ENCODE peak calls at places on chromosome 14, in nine cellular contexts. Z is naive thymus-derived CD4-positive, alpha-beta T cell; L is fibroblast of lung; R is thyroid gland; P is ovary; H is transverse colon; C is psoas muscle; U is left ventricle myocardium inferior; X is neuronal stem cell. T is an unnamed sample.

GRCh38 chr14:27184371-27184901 is 586.6 kb upstream of the NOVA1 start:
- DNase-seq in Z (no peak), L (peak; percentile 69), R (no peak), P (no peak), H (no peak), C (no peak), U (no peak), X (no peak), T (no peak)

GRCh38 chr14:76765461-76765931 is 4.2 kb downstream of the VASH1 start:
- DNase-seq in Z (no peak), L (no peak), R (no peak), P (peak; percentile 5), H (no peak), C (no peak), U (no peak), X (no peak), T (no peak)

GRCh38 chr14:89787525-89787924 is 167.0 kb downstream of the EFCAB11 start:
- DNase-seq in Z (no peak), L (peak; percentile 75), R (no peak), P (no peak), H (no peak), C (no peak), U (no peak), X (no peak), T (no peak)

GRCh38 chr14:75840911-75841310 is 140.9 kb downstream of the TGFB3 start:
- DNase-seq in Z (no peak), L (no peak), R (no peak), P (no peak), H (no peak), C (no peak), U (no peak), X (no peak), T (no peak)

GRCh38 chr14:60485600-60486251 is at the start of gene C14orf39:
- DNase-seq in Z (no peak), L (peak; percentile 51), R (no peak), P (peak; percentile 43), H (no peak), C (peak; percentile 80), U (no peak), X (peak; percentile 56), T (no peak)

GRCh38 chr14:100900837-100901390 is 2.6 kb downstream of the RTL1 start:
- DNase-seq in Z (no peak), L (peak; percentile 18), R (no peak), P (peak; percentile 52), H (peak; percentile 50), C (no peak), U (no peak), X (peak; percentile 69), T (peak; percentile 9)

GRCh38 chr14:68444449-68445168 is 348.3 kb downstream of the ZFP36L1 start:
- DNase-seq in Z (no peak), L (peak; percentile 79), R (peak; percentile 48), P (no peak), H (no peak), C (no peak), U (peak; percentile 45), X (no peak), T (no peak)

GRCh38 chr14:57364659-57365450 is 25.5 kb upstream of the NAA30 start:
- DNase-seq in Z (no peak), L (no peak), R (no peak), P (no peak), H (no peak), C (no peak), U (no peak), X (no peak), T (no peak)

GRCh38 chr14:21997300-21997699 is 323.7 kb upstream of the OR4E1 start:
- DNase-seq in Z (peak; percentile 54), L (no peak), R (no peak), P (no peak), H (no peak), C (no peak), U (no peak), X (peak; percentile 43), T (peak; percentile 29)

GRCh38 chr14:91395998-91396660 is 21.5 kb downstream of the CCDC88C start:
- DNase-seq in Z (no peak), L (peak; percentile 18), R (no peak), P (no peak), H (peak; percentile 59), C (no peak), U (no peak), X (no peak), T (no peak)

GRCh38 chr14:35122696-35123387 is 490 bp downstream of the PRORP start:
- DNase-seq in Z (no peak), L (peak; percentile 33), R (peak; percentile 23), P (no peak), H (no peak), C (no peak), U (no peak), X (no peak), T (peak; percentile 34)

GRCh38 chr14:101122855-101123129 is 219.3 kb upstream of the RTL1 start:
- DNase-seq in Z (no peak), L (no peak), R (no peak), P (no peak), H (no peak), C (no peak), U (no peak), X (no peak), T (no peak)

GRCh38 chr14:86799244-86799647 is 1193.7 kb downstream of the GALC start:
- DNase-seq in Z (no peak), L (peak; percentile 98), R (no peak), P (no peak), H (no peak), C (no peak), U (no peak), X (no peak), T (no peak)

GRCh38 chr14:89324501-89325298 is 92.3 kb downstream of the FOXN3 start:
- DNase-seq in Z (no peak), L (no peak), R (no peak), P (no peak), H (no peak), C (no peak), U (no peak), X (no peak), T (no peak)

GRCh38 chr14:103121846-103122577 is 1.2 kb upstream of the TNFAIP2 start:
- DNase-seq in Z (no peak), L (peak; percentile 80), R (peak; percentile 73), P (peak; percentile 77), H (peak; percentile 77), C (peak; percentile 95), U (peak; percentile 91), X (no peak), T (no peak)

GRCh38 chr14:30058401-30058800 is 130.8 kb upstream of the PRKD1 start:
- DNase-seq in Z (no peak), L (peak; percentile 12), R (no peak), P (no peak), H (no peak), C (no peak), U (no peak), X (no peak), T (no peak)

GRCh38 chr14:22159049-22159448 is 430.0 kb downstream of the DAD1 start:
- DNase-seq in Z (no peak), L (peak; percentile 7), R (no peak), P (no peak), H (no peak), C (no peak), U (no peak), X (no peak), T (no peak)

GRCh38 chr14:56528927-56529326 is 50.7 kb upstream of the TMEM260 start:
- DNase-seq in Z (no peak), L (no peak), R (no peak), P (no peak), H (no peak), C (no peak), U (no peak), X (no peak), T (no peak)

GRCh38 chr14:34069854-34070582 is 119.1 kb upstream of the EGLN3 start:
- DNase-seq in Z (no peak), L (peak; percentile 20), R (no peak), P (no peak), H (no peak), C (no peak), U (no peak), X (no peak), T (no peak)

GRCh38 chr14:102580552-102581110 is 11.8 kb upstream of the RCOR1 start:
- DNase-seq in Z (no peak), L (no peak), R (no peak), P (no peak), H (no peak), C (no peak), U (no peak), X (no peak), T (no peak)

GRCh38 chr14:21073921-21074320 is 3.8 kb downstream of the ARHGEF40 start:
- DNase-seq in Z (no peak), L (no peak), R (peak; percentile 93), P (no peak), H (no peak), C (no peak), U (no peak), X (no peak), T (no peak)

GRCh38 chr14:101111620-101112290 is 208.2 kb upstream of the RTL1 start:
- DNase-seq in Z (no peak), L (no peak), R (no peak), P (no peak), H (no peak), C (peak; percentile 32), U (no peak), X (no peak), T (no peak)

GRCh38 chr14:68808696-68809095 is 15.8 kb upstream of the ZFP36L1 start:
- DNase-seq in Z (no peak), L (no peak), R (no peak), P (no peak), H (no peak), C (peak; percentile 46), U (no peak), X (no peak), T (no peak)

GRCh38 chr14:99514552-99515300 is 33.5 kb downstream of the CCNK start:
- DNase-seq in Z (no peak), L (no peak), R (no peak), P (no peak), H (no peak), C (peak; percentile 52), U (no peak), X (no peak), T (no peak)
- H3K36me3 ChIP-seq in Z (no peaks in the 10 kb centered on the region), L (peaks cover 11% of the 10 kb centered on the region), R (no peaks in the 10 kb centered on the region), P (no peaks in the 10 kb centered on the region), H (peaks cover 3% of the 10 kb centered on the region), C (peaks cover 44% of the 10 kb centered on the region), U (peaks cover 45% of the 10 kb centered on the region), X (peaks cover 69% of the 10 kb centered on the region), T (peaks cover 14% of the 10 kb centered on the region)

GRCh38 chr14:24113801-24114535 is 609 bp upstream of the DCAF11 start:
- DNase-seq in Z (peak; percentile 89), L (peak; percentile 92), R (peak; percentile 90), P (peak; percentile 79), H (peak; percentile 93), C (peak; percentile 93), U (peak; percentile 86), X (peak; percentile 81), T (peak; percentile 89)
- H3K36me3 ChIP-seq in Z (peaks cover 23% of the 10 kb centered on the region), L (no peaks in the 10 kb centered on the region), R (peaks cover 10% of the 10 kb centered on the region), P (peaks cover 8% of the 10 kb centered on the region), H (peaks cover 14% of the 10 kb centered on the region), C (peaks cover 26% of the 10 kb centered on the region), U (peaks cover 28% of the 10 kb centered on the region), X (peaks cover 31% of the 10 kb centered on the region), T (peaks cover 26% of the 10 kb centered on the region)

GRCh38 chr14:105455766-105456660 is 18.6 kb upstream of the CRIP2 start:
- DNase-seq in Z (no peak), L (no peak), R (no peak), P (no peak), H (no peak), C (no peak), U (no peak), X (no peak), T (no peak)
- H3K36me3 ChIP-seq in Z (no peaks in the 10 kb centered on the region), L (peaks cover 18% of the 10 kb centered on the region), R (peaks cover 37% of the 10 kb centered on the region), P (no peaks in the 10 kb centered on the region), H (peaks cover 6% of the 10 kb centered on the region), C (peaks cover 77% of the 10 kb centered on the region), U (peaks cover 69% of the 10 kb centered on the region), X (peaks cover 81% of the 10 kb centered on the region), T (peaks cover 64% of the 10 kb centered on the region)

GRCh38 chr14:64123241-64123956 is 170.8 kb downstream of the ESR2 start:
- DNase-seq in Z (no peak), L (no peak), R (no peak), P (no peak), H (no peak), C (no peak), U (no peak), X (no peak), T (no peak)
- H3K36me3 ChIP-seq in Z (peaks cover 41% of the 10 kb centered on the region), L (no peaks in the 10 kb centered on the region), R (peaks cover 64% of the 10 kb centered on the region), P (no peaks in the 10 kb centered on the region), H (peaks cover 66% of the 10 kb centered on the region), C (peaks cover 98% of the 10 kb centered on the region), U (peaks cover 83% of the 10 kb centered on the region), X (peaks cover 92% of the 10 kb centered on the region), T (peaks cover 91% of the 10 kb centered on the region)